ENCODE peak calls at places on chromosome 4, in five cellular contexts. N is neural progenitor cell; P is CD4-positive, alpha-beta memory T cell; F is activated naive CD8-positive, alpha-beta T cell treated with anti-CD3 and anti-CD28 coated beads, Interleukin-2, amount 50 U/mL, for 24 hours; S is tibial nerve. W is an unnamed sample.

GRCh38 chr4:94500696-94501095 is 49.0 kb downstream of the PDLIM5 start:
- DNase-seq in N (no peak), P (no peak), F (no peak), S (no peak), W (no peak)

GRCh38 chr4:122046255-122046654 is 94.4 kb upstream of the TRPC3 start:
- DNase-seq in N (no peak), P (no peak), F (no peak), S (no peak), W (no peak)

GRCh38 chr4:75698162-75698962 is 25.2 kb upstream of the G3BP2 start:
- DNase-seq in N (no peak), P (peak; percentile 27), F (peak; percentile 23), S (no peak), W (no peak)

GRCh38 chr4:17562157-17562556 is 14.8 kb upstream of the LAP3 start:
- DNase-seq in N (peak; percentile 36), P (no peak), F (no peak), S (no peak), W (peak; percentile 20)

GRCh38 chr4:174847801-174848427 is 18.9 kb upstream of the GLRA3 start:
- DNase-seq in N (no peak), P (no peak), F (no peak), S (no peak), W (no peak)

GRCh38 chr4:159582685-159583084 is 479.8 kb downstream of the RAPGEF2 start:
- DNase-seq in N (no peak), P (no peak), F (no peak), S (no peak), W (no peak)

GRCh38 chr4:15479913-15480185 is 10.2 kb downstream of the CC2D2A start:
- DNase-seq in N (no peak), P (no peak), F (no peak), S (no peak), W (no peak)

GRCh38 chr4:143025111-143025704 is 159.5 kb upstream of the USP38 start:
- DNase-seq in N (peak; percentile 54), P (no peak), F (no peak), S (no peak), W (no peak)

GRCh38 chr4:7166981-7167700 is 25.2 kb upstream of the SORCS2 start:
- DNase-seq in N (no peak), P (no peak), F (no peak), S (peak; percentile 12), W (no peak)

GRCh38 chr4:168374772-168375523 is 56.4 kb upstream of the DDX60 start:
- DNase-seq in N (peak; percentile 65), P (no peak), F (no peak), S (no peak), W (no peak)

GRCh38 chr4:86891785-86892638 is at the start of gene C4orf36:
- DNase-seq in N (peak; percentile 89), P (peak; percentile 34), F (peak; percentile 39), S (peak; percentile 54), W (peak; percentile 46)

GRCh38 chr4:65437102-65437501 is 233.2 kb downstream of the EPHA5 start:
- DNase-seq in N (no peak), P (no peak), F (no peak), S (no peak), W (no peak)

GRCh38 chr4:166460769-166461550 is 587.9 kb downstream of the TLL1 start:
- DNase-seq in N (no peak), P (no peak), F (no peak), S (no peak), W (no peak)

GRCh38 chr4:48698029-48698901 is 81.8 kb downstream of the FRYL start:
- DNase-seq in N (peak; percentile 15), P (peak; percentile 14), F (no peak), S (peak; percentile 45), W (peak; percentile 45)

GRCh38 chr4:88765729-88766128 is 68.1 kb upstream of the NAP1L5 start:
- DNase-seq in N (no peak), P (no peak), F (no peak), S (no peak), W (no peak)

GRCh38 chr4:154132406-154132805 is 343.5 kb upstream of the SFRP2 start:
- DNase-seq in N (no peak), P (no peak), F (no peak), S (no peak), W (no peak)

GRCh38 chr4:3783691-3784306 is 17.6 kb downstream of the ADRA2C start:
- DNase-seq in N (peak; percentile 75), P (no peak), F (no peak), S (no peak), W (peak; percentile 50)

GRCh38 chr4:1407657-1408333 is 1.6 kb upstream of the NKX1-1 start:
- DNase-seq in N (no peak), P (no peak), F (no peak), S (no peak), W (no peak)

GRCh38 chr4:123599920-123600394 is 203.4 kb downstream of the SPRY1 start:
- DNase-seq in N (peak; percentile 62), P (peak; percentile 64), F (peak; percentile 51), S (peak; percentile 56), W (peak; percentile 87)

GRCh38 chr4:57943672-57944071 is 833.5 kb upstream of the IGFBP7 start:
- DNase-seq in N (no peak), P (no peak), F (no peak), S (no peak), W (no peak)

GRCh38 chr4:37675587-37676290 is 10.4 kb downstream of the RELL1 start:
- DNase-seq in N (no peak), P (peak; percentile 12), F (no peak), S (no peak), W (no peak)

GRCh38 chr4:185011408-185011807 is 6.9 kb upstream of the HELT start:
- DNase-seq in N (peak; percentile 75), P (no peak), F (no peak), S (no peak), W (peak; percentile 25)

GRCh38 chr4:140095694-140096482 is 58.1 kb downstream of the MAML3 start:
- DNase-seq in N (no peak), P (peak; percentile 76), F (peak; percentile 68), S (no peak), W (no peak)

GRCh38 chr4:58849026-58849425 is 1738.8 kb upstream of the IGFBP7 start:
- DNase-seq in N (no peak), P (no peak), F (no peak), S (no peak), W (no peak)

GRCh38 chr4:139791681-139792080 is 126.1 kb downstream of the MGST2 start:
- DNase-seq in N (no peak), P (no peak), F (no peak), S (no peak), W (no peak)

GRCh38 chr4:96630839-96631238 is 790.9 kb downstream of the PDHA2 start:
- DNase-seq in N (no peak), P (no peak), F (no peak), S (no peak), W (no peak)

GRCh38 chr4:151709587-151709986 is 51.2 kb downstream of the GATB start:
- DNase-seq in N (no peak), P (no peak), F (no peak), S (no peak), W (no peak)

GRCh38 chr4:35539404-35540055 is 704.8 kb downstream of the ARAP2 start:
- DNase-seq in N (no peak), P (no peak), F (no peak), S (no peak), W (no peak)

GRCh38 chr4:10276152-10276551 is 159.6 kb upstream of the WDR1 start:
- DNase-seq in N (no peak), P (no peak), F (no peak), S (no peak), W (no peak)

GRCh38 chr4:75705198-75705712 is 19.1 kb upstream of the USO1 start:
- DNase-seq in N (peak; percentile 77), P (no peak), F (no peak), S (no peak), W (no peak)

GRCh38 chr4:184328022-184328736 is 110.5 kb upstream of the ENPP6 start:
- DNase-seq in N (no peak), P (no peak), F (peak; percentile 44), S (no peak), W (no peak)

GRCh38 chr4:131644619-131645018 is 1504.5 kb upstream of the PCDH10 start:
- DNase-seq in N (peak; percentile 64), P (no peak), F (no peak), S (no peak), W (no peak)

GRCh38 chr4:77194366-77194765 is 37.4 kb downstream of the CCNG2 start:
- DNase-seq in N (no peak), P (no peak), F (peak; percentile 10), S (no peak), W (no peak)

GRCh38 chr4:150593996-150594395 is 12.0 kb downstream of the MAB21L2 start:
- DNase-seq in N (no peak), P (no peak), F (no peak), S (no peak), W (peak; percentile 34)

GRCh38 chr4:158750379-158750778 is 18.4 kb upstream of the FNIP2 start:
- DNase-seq in N (no peak), P (no peak), F (no peak), S (no peak), W (no peak)

GRCh38 chr4:98521486-98521885 is 136.9 kb downstream of the TSPAN5 start:
- DNase-seq in N (no peak), P (no peak), F (no peak), S (no peak), W (no peak)